ENCODE peak calls at places on chromosomes 1 and 21, in ten cellular contexts. A is GDM1; W is activated T-helper 1 cell treated with Interleukin-2 at 50 U/mL for 16 hours; O is RPMI8226; M is PC-3; P is activated CD4-positive, alpha-beta T cell treated with anti-CD3 and anti-CD28 coated beads, Interleukin-2, amount 50 U/mL, for 48 hours; Y is IMR-90; S is stimulated activated CD4-positive, alpha-beta T cell treated with anti-CD3 and anti-CD28 coated beads, Interleukin-1b, Interleukin-23, amount 100 ng/mL, for 48 hours; T is DMS79; C is activated gamma-delta T cell treated with anti-CD3 and anti-CD28 coated beads, Interleukin-2, amount 50 U/mL, for 16 hours. X is an unnamed sample.

GRCh38 chr1:7752512-7753417 is 18.3 kb upstream of the VAMP3 start:
- DNase-seq in C (peak; percentile 32), M (peak; percentile 78), O (peak; percentile 72), A (peak; percentile 29), S (peak; percentile 19), P (peak; percentile 31), Y (peak; percentile 71), W (no peak), T (peak; percentile 31), X (no peak)

GRCh38 chr1:109863699-109864062 is 47.0 kb upstream of the CSF1 start:
- DNase-seq in M (no peak), W (no peak), S (no peak), C (no peak), P (no peak), Y (no peak), O (no peak), A (no peak), T (no peak), X (no peak)

GRCh38 chr1:121443131-121443530 is 258.4 kb downstream of the SRGAP2C start:
- DNase-seq in C (no peak), O (no peak), A (no peak), M (peak; percentile 88), Y (peak; percentile 7), T (no peak), W (no peak), P (no peak), S (no peak), X (no peak)

GRCh38 chr1:15802234-15802965 is 5.0 kb downstream of the UQCRHL start:
- DNase-seq in A (peak; percentile 9), P (no peak), M (peak; percentile 63), C (no peak), W (no peak), O (peak; percentile 62), T (no peak), Y (peak; percentile 28), S (no peak), X (peak; percentile 71)

GRCh38 chr1:236120725-236121153 is 21.6 kb upstream of the GPR137B start:
- DNase-seq in Y (no peak), P (no peak), O (no peak), T (no peak), M (no peak), S (no peak), C (no peak), A (peak; percentile 33), W (no peak), X (no peak)

GRCh38 chr21:30102881-30103280 is 63.7 kb downstream of the CLDN17 start:
- DNase-seq in Y (no peak), A (no peak), S (no peak), W (no peak), P (no peak), O (no peak), C (no peak), M (no peak), T (no peak), X (no peak)

GRCh38 chr1:14571810-14572767 is 26.4 kb upstream of the KAZN start:
- DNase-seq in T (no peak), Y (no peak), C (no peak), M (peak; percentile 10), P (peak; percentile 0), O (no peak), A (no peak), S (no peak), W (no peak), X (no peak)

GRCh38 chr1:102896286-102896685 is 212.0 kb downstream of the COL11A1 start:
- DNase-seq in T (no peak), C (no peak), S (no peak), A (no peak), Y (no peak), O (no peak), W (no peak), M (peak; percentile 13), P (no peak), X (no peak)

X was measured in osteoblast.